ENCODE peak calls at places on chromosomes 3 and 15, in five cellular contexts. K is GM23338, N is T47D, S is HT1080, E is dermis blood vessel endothelial cell. H is an unnamed sample.

GRCh38 chr3:8619548-8619947 is 25.1 kb downstream of the SSUH2 start:
- DNase-seq in K (no peak), N (no peak), S (no peak), E (no peak), H (no peak)

GRCh38 chr15:33242669-33243191 is 48.2 kb upstream of the FMN1 start:
- DNase-seq in K (peak), N (no peak), S (peak), E (peak), H (no peak)

GRCh38 chr3:136305879-136306278 is 55.7 kb downstream of the PCCB start:
- DNase-seq in K (peak), N (peak), S (peak), E (peak), H (no peak)

GRCh38 chr3:104825116-104825515 is 541.6 kb upstream of the ALCAM start:
- DNase-seq in K (peak), N (no peak), S (no peak), E (no peak), H (peak)

GRCh38 chr3:157512534-157512933 is 9.3 kb upstream of the VEPH1 start:
- DNase-seq in K (no peak), N (no peak), S (no peak), E (no peak), H (no peak)

GRCh38 chr3:113819866-113820265 is 18.7 kb upstream of the GRAMD1C start:
- DNase-seq in K (no peak), N (no peak), S (no peak), E (no peak), H (no peak)

GRCh38 chr3:173396191-173397041 is 1.1 kb upstream of the NLGN1 start:
- DNase-seq in K (peak), N (peak), S (peak), E (peak), H (peak)

GRCh38 chr15:51751687-51752683 is 588 bp downstream of the TMOD2 start:
- DNase-seq in K (peak), N (peak), S (peak), E (peak), H (peak)

GRCh38 chr3:123305192-123305591 is 103.4 kb downstream of the SEC22A start:
- DNase-seq in K (no peak), N (no peak), S (no peak), E (no peak), H (no peak)

H was measured in H9.